ENCODE peak calls at places on chromosomes 2 and 18, in six cellular contexts. Y, W, U, K, B and O are unnamed samples.

GRCh38 chr2:196675963-196676362 is 36.4 kb downstream of the CCDC150 start:
- DNase-seq in U (no peak), Y (no peak), B (no peak), K (no peak), W (no peak), O (no peak)

GRCh38 chr2:10036095-10036879 is 7.1 kb upstream of the KLF11 start:
- DNase-seq in Y (peak; percentile 91), K (no peak), B (no peak), U (peak; percentile 73), W (peak; percentile 71), O (peak; percentile 28)

GRCh38 chr2:126886201-126886905 is 12.3 kb upstream of the TEX51 start:
- DNase-seq in W (peak; percentile 52), K (peak; percentile 64), U (peak; percentile 72), B (peak; percentile 76), Y (peak; percentile 67), O (no peak)

GRCh38 chr18:7157760-7158159 is 40.2 kb upstream of the LAMA1 start:
- DNase-seq in K (no peak), W (no peak), U (no peak), B (no peak), Y (no peak), O (no peak)

GRCh38 chr2:67561411-67561965 is 164.4 kb downstream of the ETAA1 start:
- DNase-seq in K (no peak), W (peak; percentile 50), Y (peak; percentile 56), U (no peak), B (peak; percentile 33), O (no peak)

GRCh38 chr2:126506786-126507185 is 149.2 kb upstream of the GYPC start:
- DNase-seq in W (no peak), Y (no peak), U (no peak), K (no peak), B (no peak), O (no peak)

GRCh38 chr2:101486258-101486701 is 11.4 kb upstream of the RFX8 start:
- DNase-seq in W (no peak), K (no peak), B (no peak), U (no peak), Y (no peak), O (no peak)

GRCh38 chr2:132916219-132916618 is 246.2 kb upstream of the LYPD1 start:
- DNase-seq in U (no peak), W (no peak), K (no peak), B (no peak), Y (no peak), O (no peak)

GRCh38 chr2:3611611-3612010 is 16.7 kb downstream of the COLEC11 start:
- DNase-seq in B (no peak), W (no peak), U (no peak), K (no peak), Y (no peak), O (no peak)

GRCh38 chr18:79941473-79942119 is 9.9 kb downstream of the SLC66A2 start:
- DNase-seq in W (no peak), Y (peak; percentile 20), K (no peak), B (no peak), U (peak; percentile 42), O (no peak)

GRCh38 chr18:78566720-78567119 is 412.9 kb upstream of the SALL3 start:
- DNase-seq in Y (no peak), U (no peak), B (no peak), K (no peak), W (no peak), O (no peak)

GRCh38 chr18:50902797-50903196 is 23.9 kb downstream of the ME2 start:
- DNase-seq in K (no peak), W (no peak), U (no peak), B (no peak), Y (no peak), O (no peak)

GRCh38 chr2:18396328-18396727 is 164.1 kb downstream of the RDH14 start:
- DNase-seq in Y (no peak), B (no peak), U (no peak), K (no peak), W (no peak), O (no peak)

GRCh38 chr18:13539050-13539449 is 187.3 kb downstream of the FAM210A start:
- DNase-seq in U (no peak), W (no peak), B (no peak), Y (no peak), K (no peak), O (peak; percentile 50)

GRCh38 chr2:166440313-166440712 is 53.7 kb downstream of the SCN7A start:
- DNase-seq in Y (no peak), B (no peak), U (no peak), W (no peak), K (no peak), O (no peak)
- H3K27ac ChIP-seq in Y (no peak overlapping the region), B (no peak overlapping the region), U (no peak overlapping the region), W (no peak overlapping the region), K (no peak overlapping the region), O (no peak overlapping the region)

DNA sequence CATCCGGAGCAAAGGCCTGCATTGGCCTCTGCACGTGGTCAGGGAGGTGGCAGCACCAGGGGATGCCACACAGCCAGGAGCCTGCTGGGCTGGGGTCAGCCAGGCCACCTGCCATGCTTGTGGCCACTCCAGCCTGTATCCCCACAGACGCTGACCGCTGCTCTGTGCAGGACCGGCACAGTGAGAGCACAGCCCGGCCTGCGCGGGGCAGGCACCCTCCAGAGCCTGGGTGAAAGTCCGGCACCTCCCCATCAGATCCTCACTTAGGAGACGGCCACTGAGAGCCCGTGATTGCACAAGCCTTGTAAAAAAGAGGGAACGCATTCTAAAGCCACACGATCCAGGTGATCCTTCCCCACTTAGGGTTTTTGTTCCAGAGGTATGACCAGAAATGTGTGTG is 42.2 kb downstream of the TWIST2 start:
- DNase-seq in B (no peak), U (no peak), W (no peak), Y (no peak), K (no peak), O (no peak)
- H3K4me3 ChIP-seq in B (no peak overlapping the region), U (no peak overlapping the region), W (no peak overlapping the region), Y (no peak overlapping the region), K (no peak overlapping the region), O (no peak overlapping the region)

GRCh38 chr2:36586672-36587071 is 11.3 kb downstream of the FEZ2 start:
- DNase-seq in K (no peak), W (no peak), Y (no peak), U (no peak), B (no peak), O (no peak)

GRCh38 chr2:36589230-36589630 is 8.7 kb downstream of the FEZ2 start:
- DNase-seq in U (no peak), B (peak; percentile 18), K (no peak), W (no peak), Y (no peak), O (no peak)

GRCh38 chr2:36584148-36584794 is 13.7 kb downstream of the FEZ2 start:
- DNase-seq in B (no peak), K (no peak), W (no peak), U (no peak), Y (no peak), O (no peak)

GRCh38 chr2:36587556-36587955 is 10.4 kb downstream of the FEZ2 start:
- DNase-seq in B (no peak), K (no peak), Y (no peak), U (no peak), W (no peak), O (no peak)

DNA sequence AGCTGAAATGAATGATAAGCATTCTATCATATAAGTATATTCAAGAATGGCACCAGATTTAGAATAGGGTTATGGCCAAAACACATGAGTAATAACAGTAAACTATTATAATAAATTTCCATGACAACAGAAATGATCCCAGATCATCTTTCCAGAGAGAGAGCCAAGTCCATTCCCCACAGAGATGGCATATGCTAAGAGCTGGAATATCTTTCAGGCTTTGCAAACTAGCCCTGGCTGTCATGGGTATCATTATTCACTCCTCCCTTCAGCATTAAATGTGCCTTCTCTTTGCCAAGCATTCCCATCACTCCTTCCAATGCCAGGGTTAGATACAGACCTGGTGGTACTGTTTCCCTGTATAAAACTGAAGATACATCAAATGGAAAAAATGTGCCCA is 10.9 kb downstream of the FEZ2 start:
- DNase-seq in Y (no peak), W (no peak), B (no peak), U (no peak), K (no peak), O (no peak)
- H3K4me1 ChIP-seq in Y (no peaks in the 10 kb centered on the region), W (peaks cover 11% of the 10 kb centered on the region), B (peaks cover 8% of the 10 kb centered on the region), U (peaks cover 12% of the 10 kb centered on the region), K (peaks cover 3% of the 10 kb centered on the region), O (no peaks in the 10 kb centered on the region)

DNA sequence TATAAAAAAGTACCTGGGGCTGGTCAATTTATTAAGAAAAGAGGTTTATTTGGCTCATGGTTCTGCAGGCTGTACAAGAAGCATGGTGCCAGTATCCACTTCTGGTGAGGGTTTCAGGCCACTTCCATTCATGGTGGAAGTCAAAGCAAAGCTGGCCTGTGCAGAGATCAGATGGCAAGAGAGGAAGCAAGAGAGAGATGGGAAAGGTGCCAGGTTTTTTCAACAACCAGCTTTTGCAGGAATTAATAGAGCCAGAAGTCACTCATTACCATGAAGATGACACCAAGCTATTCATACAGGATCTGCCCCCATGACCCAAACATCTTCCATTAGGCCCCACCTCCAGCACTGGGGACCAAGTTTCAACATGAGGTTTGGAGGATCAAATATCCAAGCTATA is 56.8 kb upstream of the ST3GAL5 start:
- DNase-seq in K (no peak), U (no peak), Y (no peak), W (peak; percentile 4), B (no peak), O (no peak)
- H3K27ac ChIP-seq in K (no peak overlapping the region), U (no peak overlapping the region), Y (no peak overlapping the region), W (no peak overlapping the region), B (no peak overlapping the region), O (no peak overlapping the region)

GRCh38 chr18:3083776-3084175 is 70.8 kb upstream of the LPIN2 start:
- DNase-seq in W (no peak), K (no peak), B (no peak), Y (no peak), U (no peak), O (no peak)

GRCh38 chr18:3088044-3088443 is 75.1 kb upstream of the LPIN2 start:
- DNase-seq in K (no peak), U (no peak), B (no peak), Y (no peak), W (no peak), O (no peak)

GRCh38 chr18:3081558-3081957 is 68.6 kb upstream of the LPIN2 start:
- DNase-seq in Y (no peak), W (no peak), K (no peak), U (no peak), B (no peak), O (no peak)

GRCh38 chr18:3086865-3087264 is 73.9 kb upstream of the LPIN2 start:
- DNase-seq in W (no peak), B (no peak), Y (no peak), K (no peak), U (no peak), O (no peak)

DNA sequence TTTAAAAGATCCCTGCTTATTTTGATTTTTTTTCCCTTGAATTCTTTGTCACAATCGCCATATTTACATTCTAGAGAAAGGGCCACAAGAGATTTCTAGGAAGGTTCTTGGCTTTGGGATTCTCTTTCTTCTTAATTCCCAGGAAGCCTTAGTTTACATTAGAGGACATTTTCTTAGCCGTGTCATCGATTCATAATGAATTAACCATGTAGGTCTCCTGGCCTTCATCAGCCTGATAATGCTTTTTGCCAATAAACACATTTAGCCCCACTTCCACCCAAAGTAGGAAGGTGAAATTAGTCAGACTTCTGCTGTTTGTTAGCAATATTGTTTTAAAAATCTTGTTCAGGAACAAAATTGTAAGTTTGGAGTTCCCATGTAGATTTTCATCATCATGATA is 71.3 kb upstream of the LPIN2 start:
- DNase-seq in K (no peak), W (no peak), U (no peak), B (no peak), Y (no peak), O (no peak)
- H3K4me3 ChIP-seq in K (no peak overlapping the region), W (no peak overlapping the region), U (no peak overlapping the region), B (no peak overlapping the region), Y (no peak overlapping the region), O (no peak overlapping the region)

GRCh38 chr2:201852878-201853415 is 46.6 kb downstream of the CDK15 start:
- DNase-seq in K (no peak), W (no peak), B (no peak), Y (no peak), U (no peak), O (no peak)
- H3K4me1 ChIP-seq in K (peaks cover 3% of the 10 kb centered on the region), W (no peaks in the 10 kb centered on the region), B (no peaks in the 10 kb centered on the region), Y (no peaks in the 10 kb centered on the region), U (no peaks in the 10 kb centered on the region), O (peaks cover under 1% of the 10 kb centered on the region)